ENCODE peak calls at places on chromosomes 11 and 22, in nine cellular contexts. A is EL; Z is Kasumi-1; H is brain microvascular endothelial cell; V is T-helper 9 cell; M is kidney epithelial cell; Q is NCI-H1930; P is stimulated activated CD4-positive, alpha-beta T cell treated with anti-CD3 and anti-CD28 coated beads, Interleukin-4, amount 100 ng/mL, for 24 hours; L is HS-5. E is an unnamed sample.

GRCh38 chr11:36375348-36376314 is 79.5 kb downstream of the PRR5L start:
- DNase-seq in P (no peak), Z (peak; percentile 47), L (no peak), A (no peak), V (no peak), H (no peak), Q (no peak), M (no peak), E (no peak)

GRCh38 chr11:82775736-82776346 is 42.2 kb upstream of the FAM181B start:
- DNase-seq in H (peak; percentile 67), Z (peak; percentile 63), Q (no peak), M (no peak), A (peak; percentile 79), P (peak; percentile 7), V (no peak), L (peak; percentile 11), E (peak; percentile 24)

GRCh38 chr11:83684071-83684470 is 397.9 kb upstream of the CCDC90B start:
- DNase-seq in Z (no peak), Q (no peak), H (no peak), V (no peak), P (no peak), L (no peak), A (no peak), M (no peak), E (no peak)

GRCh38 chr22:37994049-37994448 is 9.7 kb upstream of the SOX10 start:
- DNase-seq in Q (no peak), M (no peak), Z (no peak), H (no peak), L (no peak), P (no peak), A (no peak), V (no peak), E (no peak)

GRCh38 chr11:133967599-133968238 is 11.0 kb upstream of the IGSF9B start:
- DNase-seq in A (no peak), P (no peak), L (no peak), V (no peak), H (no peak), Q (no peak), Z (no peak), M (no peak), E (no peak)

GRCh38 chr11:95767498-95767897 is 22.1 kb downstream of the FAM76B start:
- DNase-seq in L (peak; percentile 65), Q (no peak), Z (no peak), A (peak; percentile 48), M (no peak), H (peak; percentile 16), V (no peak), P (no peak), E (no peak)

GRCh38 chr11:69696749-69697488 is 6.9 kb downstream of the FGF19 start:
- DNase-seq in A (no peak), V (no peak), H (no peak), Z (no peak), M (no peak), L (no peak), P (no peak), Q (no peak), E (no peak)

GRCh38 chr11:62295504-62295903 is 3.4 kb downstream of the SCGB1D4 start:
- DNase-seq in V (no peak), A (peak; percentile 15), L (no peak), Q (no peak), Z (peak; percentile 60), P (no peak), H (peak; percentile 43), M (peak; percentile 14), E (no peak)

GRCh38 chr11:117381988-117382387 is 54.3 kb downstream of the CEP164 start:
- DNase-seq in M (no peak), H (no peak), P (no peak), Z (no peak), A (no peak), Q (no peak), L (no peak), V (no peak), E (no peak)

GRCh38 chr11:72398058-72398758 is 36.1 kb downstream of the CLPB start:
- DNase-seq in V (no peak), Z (no peak), L (no peak), A (no peak), Q (no peak), M (peak; percentile 65), H (no peak), P (no peak), E (no peak)

GRCh38 chr22:27975381-27976013 is 56.4 kb upstream of the PITPNB start:
- DNase-seq in V (no peak), H (no peak), P (no peak), Z (no peak), L (no peak), Q (no peak), A (no peak), M (no peak), E (no peak)

GRCh38 chr22:34866501-34867171 is 199.3 kb upstream of the ISX start:
- DNase-seq in A (peak; percentile 81), H (no peak), M (peak; percentile 61), Q (no peak), Z (no peak), L (no peak), P (no peak), V (no peak), E (no peak)

GRCh38 chr11:30710216-30710615 is 124.1 kb upstream of the MPPED2 start:
- DNase-seq in Q (no peak), H (no peak), P (no peak), L (no peak), A (no peak), Z (no peak), V (no peak), M (no peak), E (no peak)

GRCh38 chr11:102883132-102883531 is 8.3 kb upstream of the MMP12 start:
- DNase-seq in Q (no peak), L (no peak), V (no peak), P (no peak), H (no peak), M (no peak), A (peak; percentile 14), Z (no peak), E (no peak)

GRCh38 chr11:1928038-1928890 is 8.8 kb downstream of the TNNT3 start:
- DNase-seq in Q (no peak), L (no peak), P (no peak), Z (no peak), V (no peak), M (no peak), H (no peak), A (no peak), E (no peak)

E was measured in activated naive CD4-positive, alpha-beta T cell treated with Interleukin-2 at 50 U/mL for 16 hours.